ENCODE peak calls at places on chromosome 5, in six cellular contexts. Q is colonic mucosa, I is ovary, M is tibial artery, A is spleen, J is pancreas. K is an unnamed sample. For H3K4me1, the result is how much of the 10 kb centered on the place peaks cover.

GRCh38 chr5:149371296-149371962 is 7.7 kb downstream of the IL17B start:
- DNase-seq in A (peak), M (peak), I (no peak), J (peak), Q (peak), K (peak)

GRCh38 chr5:147234098-147234824 is 565 bp upstream of the STK32A start:
- DNase-seq in I (no peak), A (no peak), J (peak), Q (no peak), M (no peak), K (no peak)

GRCh38 chr5:172881691-172882370 is 47.8 kb downstream of the ERGIC1 start:
- DNase-seq in A (no peak), M (no peak), I (no peak), J (no peak), Q (no peak), K (no peak)

GRCh38 chr5:53987091-53987490 is 323.3 kb downstream of the ARL15 start:
- DNase-seq in J (no peak), I (no peak), A (no peak), Q (no peak), M (no peak), K (no peak)

GRCh38 chr5:45639038-45639437 is 57.1 kb downstream of the HCN1 start:
- DNase-seq in J (no peak), M (no peak), Q (no peak), A (no peak), I (no peak), K (no peak)

GRCh38 chr5:164377746-164378145 is 872.3 kb downstream of the MAT2B start:
- DNase-seq in I (no peak), A (no peak), J (no peak), M (no peak), Q (no peak), K (no peak)

GRCh38 chr5:32202394-32202793 is 28.3 kb upstream of the GOLPH3 start:
- DNase-seq in I (no peak), A (no peak), Q (no peak), M (no peak), J (no peak), K (no peak)

GRCh38 chr5:39470021-39470420 is 45.2 kb upstream of the DAB2 start:
- DNase-seq in Q (no peak), J (no peak), M (no peak), I (no peak), A (no peak), K (no peak)

GRCh38 chr5:6814816-6815215 is 101.6 kb downstream of the TENT4A start:
- DNase-seq in A (no peak), M (no peak), I (no peak), J (no peak), Q (no peak), K (no peak)

GRCh38 chr5:15575566-15576195 is 75.7 kb downstream of the FBXL7 start:
- DNase-seq in Q (no peak), I (no peak), J (no peak), A (no peak), M (no peak), K (no peak)

GRCh38 chr5:133370281-133370890 is 242.0 kb downstream of the FSTL4 start:
- DNase-seq in I (no peak), M (peak), J (no peak), Q (no peak), A (no peak), K (no peak)

GRCh38 chr5:14698495-14698894 is 34.0 kb downstream of the OTULIN start:
- DNase-seq in M (peak), Q (no peak), J (no peak), I (no peak), A (no peak), K (peak)

GRCh38 chr5:159332800-159333563 is 2.7 kb upstream of the IL12B start:
- DNase-seq in Q (no peak), J (no peak), A (no peak), M (no peak), I (no peak), K (no peak)

GRCh38 chr5:87997662-87998061 is 271.0 kb downstream of the TMEM161B start:
- DNase-seq in M (no peak), J (no peak), I (no peak), Q (no peak), A (no peak), K (no peak)

GRCh38 chr5:61679562-61679961 is 347.5 kb downstream of the ZSWIM6 start:
- DNase-seq in A (no peak), I (no peak), M (no peak), J (no peak), Q (no peak), K (no peak)

GRCh38 chr5:118681655-118682054 is 306.7 kb downstream of the DTWD2 start:
- DNase-seq in J (no peak), Q (no peak), A (no peak), M (no peak), I (no peak), K (no peak)

GRCh38 chr5:78699565-78700143 is 51.1 kb upstream of the LHFPL2 start:
- DNase-seq in Q (peak), M (no peak), A (no peak), J (no peak), I (no peak), K (no peak)

GRCh38 chr5:30809907-30810306 is 383.6 kb upstream of the CDH6 start:
- DNase-seq in J (no peak), A (no peak), Q (no peak), M (no peak), I (no peak), K (no peak)

GRCh38 chr5:38825494-38825893 is 20.3 kb upstream of the OSMR start:
- DNase-seq in J (no peak), M (no peak), I (no peak), Q (no peak), A (no peak), K (no peak)

GRCh38 chr5:176870110-176870591 is 29.0 kb downstream of the HK3 start:
- DNase-seq in Q (peak), A (no peak), I (no peak), J (no peak), M (no peak), K (peak)

GRCh38 chr5:123879071-123879470 is 367.1 kb downstream of the CSNK1G3 start:
- DNase-seq in J (no peak), Q (no peak), I (no peak), M (no peak), A (no peak), K (no peak)

GRCh38 chr5:155728146-155728856 is 598.7 kb upstream of the SGCD start:
- DNase-seq in M (no peak), I (peak), A (peak), J (peak), Q (peak), K (peak)

GRCh38 chr5:43000198-43000840 is 39.8 kb downstream of the ANXA2R start:
- DNase-seq in J (no peak), M (peak), Q (no peak), I (no peak), A (peak), K (no peak)

GRCh38 chr5:79056847-79057246 is 12.6 kb downstream of the DMGDH start:
- DNase-seq in M (no peak), I (no peak), A (no peak), Q (no peak), J (no peak), K (no peak)

GRCh38 chr5:177113566-177114424 is 19.8 kb upstream of the NSD1 start:
- DNase-seq in J (peak), A (peak), I (peak), Q (peak), M (peak), K (peak)

GRCh38 chr5:143985832-143986485 is 174.0 kb downstream of the HMHB1 start:
- DNase-seq in I (no peak), A (no peak), Q (peak), J (no peak), M (no peak), K (no peak)

GRCh38 chr5:3778000-3778570 is 182.5 kb downstream of the IRX1 start:
- DNase-seq in Q (no peak), M (no peak), I (no peak), A (no peak), J (no peak), K (no peak)

GRCh38 chr5:34686762-34687268 is 30.7 kb downstream of the RAI14 start:
- DNase-seq in A (no peak), I (peak), Q (peak), M (peak), J (peak), K (peak)

GRCh38 chr5:89972901-89973300 is 436.7 kb downstream of the CETN3 start:
- DNase-seq in J (no peak), A (no peak), M (no peak), I (no peak), Q (no peak), K (no peak)

GRCh38 chr5:86613459-86613858 is 4.3 kb upstream of the COX7C start:
- DNase-seq in Q (no peak), I (no peak), M (no peak), A (no peak), J (no peak), K (no peak)

GRCh38 chr5:110899566-110900412 is 161.0 kb downstream of the SLC25A46 start:
- DNase-seq in Q (no peak), A (no peak), J (no peak), I (no peak), M (no peak), K (no peak)

GRCh38 chr5:27727254-27727653 is 688.9 kb upstream of the CDH9 start:
- DNase-seq in J (no peak), I (no peak), M (no peak), Q (no peak), A (no peak), K (no peak)

GRCh38 chr5:151079838-151080619 is 805 bp downstream of the TNIP1 start:
- DNase-seq in J (no peak), Q (no peak), I (no peak), M (no peak), A (peak), K (no peak)

GRCh38 chr5:79800979-79801827 is 111.6 kb downstream of the CMYA5 start:
- DNase-seq in J (no peak), M (no peak), I (no peak), Q (no peak), A (no peak), K (no peak)

GRCh38 chr5:9316733-9317132 is 229.1 kb downstream of the SEMA5A start:
- DNase-seq in I (no peak), Q (no peak), M (no peak), J (no peak), A (no peak), K (no peak)

GRCh38 chr5:170681013-170681433 is 102.5 kb upstream of the GABRP start:
- DNase-seq in A (no peak), I (no peak), Q (no peak), J (peak), M (no peak), K (peak)

GRCh38 chr5:135235002-135235401 is 164.0 kb downstream of the MACROH2A1 start:
- DNase-seq in M (no peak), I (no peak), A (peak), J (no peak), Q (no peak), K (no peak)

GRCh38 chr5:141869514-141869913 is 8.7 kb downstream of the PCDH1 start:
- DNase-seq in I (no peak), M (peak), J (no peak), A (peak), Q (peak), K (no peak)

GRCh38 chr5:138351056-138351455 is 1.4 kb upstream of the KDM3B start:
- DNase-seq in J (no peak), Q (no peak), M (no peak), A (no peak), I (no peak), K (no peak)

GRCh38 chr5:151509231-151509630 is 61.8 kb downstream of the SLC36A1 start:
- DNase-seq in I (no peak), A (no peak), M (no peak), Q (no peak), J (no peak), K (no peak)

GRCh38 chr5:178247481-178248456 is 15.2 kb upstream of the PHYKPL start:
- DNase-seq in Q (no peak), I (no peak), J (no peak), M (no peak), A (no peak), K (no peak)
- H3K4me1 ChIP-seq in Q (under half), I (under half), J (under half), M (under half), A (under half), K (under half)

GRCh38 chr5:157442989-157443619 is 16.9 kb upstream of the NIPAL4 start:
- DNase-seq in Q (no peak), M (no peak), J (no peak), A (no peak), I (no peak), K (no peak)
- H3K27ac ChIP-seq in Q (no peak), M (no peak), J (no peak), A (no peak), I (no peak), K (no peak)

DNA sequence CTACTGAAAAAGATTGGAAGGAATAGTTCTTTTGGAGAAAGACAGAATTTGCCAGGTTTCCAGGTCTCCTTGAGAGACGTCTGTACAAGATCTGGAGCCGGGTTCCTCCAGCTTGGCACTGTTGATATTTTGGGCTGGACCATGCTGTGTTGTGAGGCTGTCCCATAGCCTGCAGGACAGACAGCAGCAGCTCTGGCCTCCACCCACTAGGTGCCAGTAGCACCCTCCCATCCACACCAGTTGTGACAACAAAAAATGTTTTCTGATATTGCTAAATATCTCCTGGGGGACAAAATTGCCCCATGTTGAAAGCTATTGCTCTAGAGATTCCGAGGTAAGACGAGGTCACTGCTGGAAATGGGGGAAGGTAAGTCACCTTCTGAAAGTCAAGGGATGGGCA is 287.7 kb upstream of the DAP start:
- DNase-seq in M (no peak), J (no peak), A (no peak), I (no peak), Q (no peak), K (no peak)
- H3K4me1 ChIP-seq in M (under half), J (under half), A (under half), I (under half), Q (under half), K (under half)

DNA sequence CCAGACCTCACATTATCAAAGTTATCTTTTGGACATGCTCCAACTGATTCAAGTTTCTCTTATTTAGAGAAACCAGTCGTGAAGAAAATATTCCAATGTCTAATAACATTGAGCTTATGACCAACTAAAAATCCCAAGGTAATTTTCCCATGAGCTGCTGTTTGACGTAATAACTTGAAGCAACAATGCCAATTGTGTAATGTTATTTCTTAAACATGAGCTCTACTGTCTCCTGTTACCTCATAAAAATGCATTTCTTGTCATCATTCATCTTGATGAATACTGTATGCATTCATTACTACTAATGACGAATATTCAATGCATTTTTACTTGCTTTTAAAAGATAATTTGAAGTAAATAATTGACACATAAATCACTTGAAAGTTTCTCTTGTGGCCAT is 530 bp upstream of the MARCOL start:
- DNase-seq in J (no peak), I (no peak), A (no peak), Q (no peak), M (no peak), K (no peak)
- H3K27ac ChIP-seq in J (no peak), I (no peak), A (no peak), Q (no peak), M (no peak), K (no peak)

GRCh38 chr5:113678202-113678601 is 164.7 kb downstream of the YTHDC2 start:
- DNase-seq in Q (no peak), A (no peak), J (no peak), I (no peak), M (no peak), K (no peak)

GRCh38 chr5:113675166-113675565 is 161.7 kb downstream of the YTHDC2 start:
- DNase-seq in I (no peak), Q (no peak), J (no peak), M (no peak), A (no peak), K (no peak)

GRCh38 chr5:113673041-113673440 is 159.5 kb downstream of the YTHDC2 start:
- DNase-seq in Q (no peak), M (no peak), A (no peak), J (no peak), I (no peak), K (no peak)
- H3K4me1 ChIP-seq in Q (under half), M (under half), A (under half), J (under half), I (under half), K (under half)

GRCh38 chr5:74054139-74054538 is 428.1 kb downstream of the ARHGEF28 start:
- DNase-seq in J (no peak), A (no peak), I (no peak), M (no peak), Q (no peak), K (no peak)

GRCh38 chr5:74056789-74057164 is 430.8 kb downstream of the ARHGEF28 start:
- DNase-seq in A (no peak), Q (peak), M (no peak), J (peak), I (no peak), K (peak)

GRCh38 chr5:74052441-74052840 is 426.4 kb downstream of the ARHGEF28 start:
- DNase-seq in A (no peak), M (no peak), J (no peak), I (no peak), Q (no peak), K (no peak)

GRCh38 chr5:74055446-74056097 is 429.6 kb downstream of the ARHGEF28 start:
- DNase-seq in A (no peak), I (no peak), Q (no peak), J (no peak), M (no peak), K (no peak)

DNA sequence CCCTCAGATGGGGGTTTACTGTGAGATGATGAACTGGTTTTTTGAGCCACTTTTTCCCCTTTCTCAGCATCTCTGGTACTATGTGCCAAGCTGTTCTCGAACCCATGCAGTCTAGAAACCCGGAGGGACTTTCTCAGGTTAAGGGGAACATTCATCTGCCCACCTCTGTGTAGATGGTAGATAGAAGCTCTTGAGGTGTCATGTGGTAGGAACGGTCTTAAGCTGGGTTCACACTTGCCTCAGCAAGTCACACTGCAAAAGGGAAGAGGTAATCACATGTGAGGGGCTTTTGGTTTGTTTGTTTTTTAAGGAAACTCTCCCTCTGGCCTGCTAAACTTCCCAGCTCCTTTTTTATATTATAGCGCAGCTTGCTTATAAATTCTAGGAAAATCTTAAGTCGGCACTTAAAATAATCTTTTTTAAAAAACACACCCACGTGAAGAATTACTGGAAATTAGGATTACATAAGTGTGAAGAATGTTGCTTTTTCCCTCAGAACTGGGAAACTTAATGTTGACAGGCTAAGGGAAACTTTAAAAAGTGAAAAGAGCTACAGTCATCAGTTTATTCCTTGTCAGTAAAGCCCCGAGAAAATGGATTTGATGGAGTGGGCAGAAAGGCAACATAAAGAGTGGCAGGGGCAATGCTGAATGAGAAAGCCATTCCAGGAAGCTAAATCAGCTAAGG is 430.2 kb downstream of the ARHGEF28 start:
- DNase-seq in J (no peak), A (no peak), Q (no peak), I (no peak), M (no peak), K (no peak)
- H3K27ac ChIP-seq in J (no peak), A (no peak), Q (no peak), I (peak), M (no peak), K (no peak)